ENCODE peak calls at places on chromosomes 2 and 18, in ten cellular contexts. A, J, Z, T, C, F, G, I, X and D are unnamed samples.

GRCh38 chr2:65278450-65279030 is 50.9 kb downstream of the ACTR2 start:
- DNase-seq in A (no peak), J (no peak), Z (no peak), T (no peak), C (no peak), F (no peak), G (no peak), I (no peak), X (no peak), D (no peak)

GRCh38 chr18:49059028-49059670 is 108.4 kb upstream of the SMAD7 start:
- DNase-seq in A (no peak), J (no peak), Z (no peak), T (no peak), C (no peak), F (no peak), G (no peak), I (peak), X (no peak), D (no peak)

GRCh38 chr2:60998628-60999545 is 18.6 kb upstream of the PEX13 start:
- DNase-seq in A (peak), J (no peak), Z (no peak), T (no peak), C (no peak), F (no peak), G (no peak), I (peak), X (peak), D (peak)

GRCh38 chr2:232458661-232459418 is 2.9 kb downstream of the ALPI start:
- DNase-seq in A (no peak), J (no peak), Z (no peak), T (no peak), C (no peak), F (no peak), G (peak), I (no peak), X (no peak), D (no peak)

GRCh38 chr2:28649481-28650260 is 102.0 kb upstream of the PPP1CB start:
- DNase-seq in A (no peak), J (no peak), Z (no peak), T (no peak), C (no peak), F (no peak), G (peak), I (no peak), X (no peak), D (no peak)

GRCh38 chr2:37711308-37711731 is 39.9 kb upstream of the CDC42EP3 start:
- DNase-seq in A (peak), J (peak), Z (peak), T (no peak), C (no peak), F (no peak), G (peak), I (no peak), X (peak), D (peak)

GRCh38 chr2:81734981-81735380 is 1430.4 kb upstream of the LRRTM1 start:
- DNase-seq in A (no peak), J (no peak), Z (no peak), T (no peak), C (no peak), F (no peak), G (no peak), I (no peak), X (peak), D (no peak)

GRCh38 chr2:208608436-208608835 is 201.8 kb downstream of the PTH2R start:
- DNase-seq in A (no peak), J (no peak), Z (no peak), T (no peak), C (no peak), F (no peak), G (no peak), I (no peak), X (no peak), D (no peak)

GRCh38 chr2:24456610-24457556 is 34.2 kb upstream of the NCOA1 start:
- DNase-seq in A (peak), J (no peak), Z (peak), T (peak), C (peak), F (no peak), G (no peak), I (no peak), X (peak), D (no peak)

GRCh38 chr2:217797170-217797569 is 205.6 kb downstream of the TNS1 start:
- DNase-seq in A (no peak), J (no peak), Z (no peak), T (peak), C (no peak), F (no peak), G (no peak), I (no peak), X (no peak), D (no peak)

GRCh38 chr2:152200562-152201465 is 25.3 kb upstream of the STAM2 start:
- DNase-seq in A (peak), J (peak), Z (peak), T (peak), C (peak), F (no peak), G (peak), I (no peak), X (peak), D (peak)

GRCh38 chr2:57180042-57180567 is 866.5 kb upstream of the VRK2 start:
- DNase-seq in A (no peak), J (no peak), Z (peak), T (no peak), C (no peak), F (no peak), G (no peak), I (no peak), X (no peak), D (no peak)

GRCh38 chr18:28175930-28176673 is 828 bp downstream of the CDH2 start:
- DNase-seq in A (peak), J (peak), Z (no peak), T (no peak), C (no peak), F (peak), G (no peak), I (no peak), X (no peak), D (no peak)

GRCh38 chr2:147989809-147990403 is 30.6 kb downstream of the ORC4 start:
- DNase-seq in A (peak), J (no peak), Z (peak), T (no peak), C (no peak), F (no peak), G (no peak), I (peak), X (peak), D (peak)

GRCh38 chr2:3785890-3786273 is 82.5 kb downstream of the DCDC2C start:
- DNase-seq in A (no peak), J (no peak), Z (no peak), T (no peak), C (no peak), F (no peak), G (no peak), I (no peak), X (no peak), D (no peak)

GRCh38 chr18:3281456-3282400 is 19.8 kb downstream of the MYL12B start:
- DNase-seq in A (peak), J (no peak), Z (no peak), T (no peak), C (no peak), F (no peak), G (no peak), I (peak), X (no peak), D (peak)

GRCh38 chr2:112162956-112163355 is 24.8 kb downstream of the FBLN7 start:
- DNase-seq in A (no peak), J (no peak), Z (no peak), T (no peak), C (no peak), F (no peak), G (no peak), I (no peak), X (no peak), D (no peak)

GRCh38 chr2:3320910-3321605 is 56.6 kb downstream of the EIPR1 start:
- DNase-seq in A (no peak), J (no peak), Z (no peak), T (no peak), C (no peak), F (no peak), G (no peak), I (no peak), X (no peak), D (no peak)

GRCh38 chr2:10039658-10040410 is 3.5 kb upstream of the KLF11 start:
- DNase-seq in A (no peak), J (no peak), Z (no peak), T (no peak), C (no peak), F (no peak), G (no peak), I (no peak), X (no peak), D (no peak)

GRCh38 chr2:143397886-143398614 is 268.8 kb downstream of the ARHGAP15 start:
- DNase-seq in A (no peak), J (no peak), Z (no peak), T (no peak), C (no peak), F (no peak), G (no peak), I (no peak), X (peak), D (no peak)

GRCh38 chr18:75097491-75098225 is 111.3 kb downstream of the PTGR3 start:
- DNase-seq in A (no peak), J (no peak), Z (no peak), T (no peak), C (no peak), F (no peak), G (no peak), I (no peak), X (no peak), D (no peak)

GRCh38 chr2:219916261-219916660 is 288.8 kb downstream of the SLC4A3 start:
- DNase-seq in A (no peak), J (no peak), Z (no peak), T (no peak), C (no peak), F (no peak), G (no peak), I (no peak), X (no peak), D (no peak)

GRCh38 chr2:37827911-37828411 is 97.1 kb upstream of the RMDN2 start:
- DNase-seq in A (no peak), J (no peak), Z (peak), T (no peak), C (no peak), F (no peak), G (no peak), I (no peak), X (peak), D (peak)

GRCh38 chr2:234691226-234691600 is 194.3 kb upstream of the ARL4C start:
- DNase-seq in A (no peak), J (no peak), Z (no peak), T (no peak), C (no peak), F (no peak), G (no peak), I (no peak), X (no peak), D (no peak)

GRCh38 chr18:36580874-36581750 is 247.7 kb downstream of the TPGS2 start:
- DNase-seq in A (no peak), J (no peak), Z (peak), T (no peak), C (no peak), F (no peak), G (no peak), I (no peak), X (peak), D (no peak)

GRCh38 chr2:129760669-129761068 is 218.8 kb upstream of the RAB6C start:
- DNase-seq in A (no peak), J (no peak), Z (no peak), T (no peak), C (no peak), F (no peak), G (no peak), I (no peak), X (no peak), D (peak)

GRCh38 chr18:79400091-79400590 is 4.4 kb downstream of the NFATC1 start:
- DNase-seq in A (peak), J (peak), Z (no peak), T (no peak), C (peak), F (no peak), G (peak), I (peak), X (no peak), D (no peak)

GRCh38 chr2:36405183-36405582 is 49.6 kb downstream of the CRIM1 start:
- DNase-seq in A (no peak), J (no peak), Z (no peak), T (no peak), C (no peak), F (no peak), G (no peak), I (no peak), X (no peak), D (no peak)

DNA sequence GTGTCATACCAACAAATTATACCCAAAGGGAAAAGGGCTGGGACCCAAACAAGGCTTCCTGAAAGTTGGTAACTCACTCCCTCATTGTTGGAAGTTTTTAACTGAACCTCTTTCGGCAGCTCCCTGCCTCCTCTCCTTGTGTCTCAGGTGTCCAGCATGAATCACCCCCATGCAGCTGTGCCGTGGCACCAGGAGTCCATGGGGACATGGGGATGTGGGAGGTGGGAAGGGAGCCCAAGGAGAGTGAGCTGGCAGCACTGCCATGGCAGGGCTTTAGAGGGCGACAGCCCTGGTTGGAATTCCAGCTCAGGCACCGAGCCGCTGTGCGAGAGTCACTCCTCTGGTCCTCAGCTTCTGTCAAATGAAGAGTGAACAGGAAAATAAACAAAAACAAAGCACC is 12.5 kb upstream of the GYPC start:
- DNase-seq in A (no peak), J (peak), Z (no peak), T (no peak), C (no peak), F (no peak), G (no peak), I (no peak), X (no peak), D (no peak)
- TF ChIP-seq CTCF in A (no peak), J (no peak), Z (peak), T (no peak), C (no peak), F (no peak), G (no peak), I (no peak), X (no peak), D (no peak)

DNA sequence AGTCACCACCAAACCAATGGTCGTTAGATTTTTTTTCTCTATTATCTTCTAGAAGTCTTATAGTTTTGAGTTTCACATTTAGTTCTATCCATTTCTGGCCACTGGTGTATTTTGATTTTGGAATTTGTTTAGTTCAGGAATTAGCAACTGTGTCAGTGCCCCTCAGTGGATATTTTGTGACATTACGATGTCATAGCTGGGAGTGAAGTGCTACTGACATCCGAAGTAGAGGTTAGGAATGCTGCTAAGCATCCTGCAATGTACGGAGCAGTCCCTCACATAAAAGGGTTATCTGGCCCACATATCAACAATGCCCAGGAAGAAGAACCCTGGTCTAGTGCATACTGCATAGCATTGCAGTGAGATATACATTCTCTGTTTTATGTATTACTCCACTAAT is 157.4 kb upstream of the RGPD4 start:
- DNase-seq in A (no peak), J (no peak), Z (no peak), T (no peak), C (no peak), F (no peak), G (no peak), I (no peak), X (no peak), D (no peak)
- TF ChIP-seq CTCF in A (peak), J (no peak), Z (peak), T (peak), C (no peak), F (peak), G (no peak), I (peak), X (no peak), D (peak)

DNA sequence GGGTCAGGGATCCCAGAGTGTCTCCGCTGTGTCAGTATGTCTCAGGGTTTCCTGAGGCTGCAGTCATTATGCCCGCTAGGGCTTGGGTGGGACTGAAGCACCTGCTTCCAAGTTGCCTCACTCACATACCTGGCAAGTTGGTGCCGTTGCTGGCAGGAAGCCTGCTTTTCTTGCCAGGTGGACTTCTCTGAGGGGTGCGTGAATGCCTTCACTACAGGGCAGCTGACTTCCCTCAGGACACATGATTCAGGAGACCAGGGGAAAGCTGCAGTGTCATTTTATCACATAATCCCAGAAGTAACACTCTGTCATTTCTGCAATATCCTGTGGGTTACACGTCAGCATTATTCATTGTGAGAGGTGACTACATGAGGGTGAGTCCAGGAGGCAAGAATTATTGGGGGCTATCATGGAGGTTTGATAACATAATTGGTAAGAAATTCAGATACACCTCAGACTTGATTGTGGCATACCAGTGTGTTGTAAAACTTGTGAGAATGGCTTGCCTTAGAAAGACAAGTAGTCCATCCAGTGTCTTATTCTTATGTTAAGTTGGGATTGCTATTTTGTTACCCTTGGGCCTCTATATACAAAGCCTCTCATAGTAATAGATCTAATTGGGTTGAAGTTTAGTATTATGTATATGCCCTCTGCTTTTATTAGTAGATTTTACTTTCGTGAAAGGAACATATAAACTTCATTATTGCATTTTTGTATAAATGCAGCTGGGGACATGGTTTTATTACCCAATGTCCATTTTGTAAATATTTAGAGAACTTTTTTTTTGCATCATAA is 44.1 kb downstream of the NEDD4L start:
- DNase-seq in A (no peak), J (no peak), Z (no peak), T (no peak), C (no peak), F (no peak), G (peak), I (no peak), X (no peak), D (no peak)
- TF ChIP-seq CTCF in A (no peak), J (no peak), Z (no peak), T (no peak), C (no peak), F (no peak), G (no peak), I (no peak), X (no peak), D (no peak)

GRCh38 chr18:24408496-24408895 is 10.9 kb upstream of the OSBPL1A start:
- DNase-seq in A (no peak), J (no peak), Z (no peak), T (no peak), C (no peak), F (no peak), G (no peak), I (no peak), X (no peak), D (no peak)

GRCh38 chr18:24417465-24417864 is 9.0 kb upstream of the IMPACT start:
- DNase-seq in A (no peak), J (no peak), Z (no peak), T (no peak), C (no peak), F (no peak), G (no peak), I (no peak), X (no peak), D (no peak)

GRCh38 chr18:24414349-24415003 is 12.0 kb upstream of the IMPACT start:
- DNase-seq in A (no peak), J (no peak), Z (no peak), T (no peak), C (no peak), F (no peak), G (no peak), I (no peak), X (no peak), D (no peak)

DNA sequence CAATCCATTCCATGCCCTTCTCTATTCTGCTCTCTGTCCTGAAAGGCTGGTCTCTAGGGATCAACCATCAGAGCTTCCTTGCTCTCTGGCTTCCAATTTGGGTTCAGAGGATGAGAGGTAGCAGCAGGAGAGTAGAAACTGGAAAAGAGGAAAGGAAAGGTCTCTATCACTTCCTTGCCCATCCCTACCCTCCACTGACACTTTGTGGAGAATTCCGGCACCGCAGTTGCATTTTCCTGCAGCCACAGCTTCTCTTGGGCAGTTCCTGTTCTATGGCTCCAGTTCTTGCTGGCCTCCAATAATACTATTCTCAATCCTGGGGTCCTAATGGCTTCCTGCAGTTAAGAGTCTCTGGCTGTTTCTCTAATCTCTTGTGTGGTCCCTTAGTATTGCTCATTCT is 13.3 kb upstream of the IMPACT start:
- DNase-seq in A (no peak), J (peak), Z (no peak), T (no peak), C (no peak), F (no peak), G (peak), I (no peak), X (no peak), D (peak)
- TF ChIP-seq CTCF in A (peak), J (no peak), Z (no peak), T (no peak), C (no peak), F (no peak), G (peak), I (no peak), X (peak), D (no peak)

DNA sequence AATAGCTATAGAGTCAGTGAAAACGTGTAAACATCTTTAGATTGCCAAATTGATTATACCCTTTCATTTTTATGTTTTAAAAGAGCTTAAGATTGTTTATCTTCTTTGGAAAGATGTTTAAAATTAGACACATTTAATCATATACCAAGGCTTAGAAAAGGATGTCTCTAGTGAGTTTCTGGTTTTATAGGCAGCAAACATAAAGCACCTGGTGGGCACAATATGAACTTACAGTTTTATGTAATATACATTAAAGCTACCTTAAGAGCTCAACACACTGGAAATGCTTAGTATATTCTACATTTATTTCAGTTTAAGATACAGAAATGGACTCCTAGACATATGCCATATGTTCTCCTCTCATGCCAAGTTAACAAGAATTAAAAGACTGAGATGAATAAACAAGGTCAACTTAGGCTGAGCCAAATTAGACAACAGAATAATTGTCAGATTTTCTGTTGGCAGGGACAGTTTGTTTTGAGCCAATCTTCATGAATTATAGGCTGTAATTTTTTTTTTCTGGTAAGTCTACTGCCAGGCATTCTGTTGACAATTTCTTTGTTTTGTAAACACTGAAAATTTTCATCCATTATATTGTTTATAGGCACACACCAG is 112.7 kb downstream of the OTX1 start:
- DNase-seq in A (peak), J (no peak), Z (no peak), T (no peak), C (no peak), F (no peak), G (no peak), I (no peak), X (no peak), D (no peak)
- TF ChIP-seq CTCF in A (no peak), J (no peak), Z (no peak), T (no peak), C (no peak), F (peak), G (no peak), I (peak), X (no peak), D (no peak)